ENCODE peak calls at places on chromosomes 6 and 20, in eight cellular contexts. D is left lung, K is heart right ventricle, H is BJ, Z is HepG2, V is Caco-2, A is GM23338, C is psoas muscle. S is an unnamed sample. For H3K27me3, the result is how much of the 10 kb centered on the place peaks cover.

GRCh38 chr6:21741221-21742109 is 147.9 kb downstream of the SOX4 start:
- DNase-seq in D (no peak), K (no peak), H (no peak), Z (no peak), V (no peak), A (peak), C (no peak), S (no peak)

GRCh38 chr6:125984311-125984710 is 2.0 kb upstream of the TRMT11 start:
- DNase-seq in D (no peak), K (no peak), H (no peak), Z (no peak), V (no peak), A (no peak), C (no peak), S (no peak)

GRCh38 chr6:133983099-133983939 is 30.3 kb downstream of the TBPL1 start:
- DNase-seq in D (peak), K (no peak), H (no peak), Z (peak), V (no peak), A (no peak), C (no peak), S (no peak)

GRCh38 chr6:43250992-43251373 is 7.7 kb downstream of the TTBK1 start:
- DNase-seq in D (no peak), K (no peak), H (no peak), Z (no peak), V (no peak), A (no peak), C (no peak), S (no peak)

GRCh38 chr20:1102016-1102415 is 16.4 kb upstream of the PSMF1 start:
- DNase-seq in D (no peak), K (no peak), H (no peak), Z (no peak), V (no peak), A (no peak), C (no peak), S (no peak)

GRCh38 chr20:23568320-23569011 is at the start of gene CST9L:
- DNase-seq in D (no peak), K (no peak), H (no peak), Z (no peak), V (no peak), A (no peak), C (no peak), S (no peak)

GRCh38 chr20:13101701-13102100 is 92.9 kb downstream of the SPTLC3 start:
- DNase-seq in D (no peak), K (no peak), H (no peak), Z (no peak), V (no peak), A (no peak), C (no peak), S (no peak)

GRCh38 chr20:14986026-14986655 is 648.7 kb upstream of the FLRT3 start:
- DNase-seq in D (peak), K (no peak), H (no peak), Z (peak), V (peak), A (no peak), C (no peak), S (no peak)

GRCh38 chr6:24621626-24622360 is 24.2 kb downstream of the KIAA0319 start:
- DNase-seq in D (no peak), K (no peak), H (no peak), Z (no peak), V (no peak), A (no peak), C (no peak), S (no peak)

GRCh38 chr20:63016514-63017075 is 9.8 kb upstream of the BHLHE23 start:
- DNase-seq in D (no peak), K (peak), H (no peak), Z (no peak), V (no peak), A (peak), C (peak), S (no peak)

GRCh38 chr20:10179574-10180298 is 38.9 kb upstream of the SNAP25 start:
- DNase-seq in D (no peak), K (no peak), H (no peak), Z (peak), V (peak), A (peak), C (no peak), S (no peak)

GRCh38 chr6:147868493-147869222 is 360.2 kb downstream of the SAMD5 start:
- DNase-seq in D (no peak), K (no peak), H (no peak), Z (no peak), V (no peak), A (no peak), C (no peak), S (no peak)

GRCh38 chr20:59404749-59405148 is 104.3 kb downstream of the EDN3 start:
- DNase-seq in D (no peak), K (no peak), H (no peak), Z (no peak), V (no peak), A (no peak), C (no peak), S (no peak)

GRCh38 chr6:13281630-13282156 is 46.6 kb downstream of the TBC1D7 start:
- DNase-seq in D (no peak), K (no peak), H (no peak), Z (no peak), V (no peak), A (no peak), C (no peak), S (no peak)

GRCh38 chr6:147361582-147361981 is 146.9 kb upstream of the SAMD5 start:
- DNase-seq in D (no peak), K (no peak), H (no peak), Z (no peak), V (no peak), A (no peak), C (no peak), S (no peak)

GRCh38 chr6:141105481-141105880 is 1027.2 kb upstream of the GJE1 start:
- DNase-seq in D (no peak), K (no peak), H (no peak), Z (no peak), V (no peak), A (peak), C (no peak), S (no peak)

GRCh38 chr6:153018355-153018754 is 15.8 kb upstream of the MTRF1L start:
- DNase-seq in D (no peak), K (no peak), H (no peak), Z (no peak), V (no peak), A (no peak), C (no peak), S (no peak)

GRCh38 chr6:45470131-45470738 is 92.5 kb upstream of the SUPT3H start:
- DNase-seq in D (no peak), K (no peak), H (no peak), Z (no peak), V (no peak), A (no peak), C (no peak), S (no peak)

GRCh38 chr6:159151266-159151855 is 17.8 kb upstream of the FNDC1 start:
- DNase-seq in D (no peak), K (no peak), H (no peak), Z (peak), V (peak), A (peak), C (no peak), S (no peak)

GRCh38 chr6:116388924-116389323 is 18.2 kb downstream of the DSE start:
- DNase-seq in D (no peak), K (no peak), H (no peak), Z (no peak), V (no peak), A (no peak), C (no peak), S (no peak)

GRCh38 chr20:63519765-63520593 is 586 bp upstream of the PPDPF start:
- DNase-seq in D (peak), K (peak), H (no peak), Z (no peak), V (peak), A (peak), C (peak), S (peak)

GRCh38 chr6:32622545-32623401 is 14.4 kb upstream of the HLA-DQA1 start:
- DNase-seq in D (no peak), K (peak), H (no peak), Z (peak), V (no peak), A (peak), C (peak), S (no peak)

GRCh38 chr6:1903780-1904493 is 294.2 kb downstream of the FOXC1 start:
- DNase-seq in D (no peak), K (no peak), H (no peak), Z (no peak), V (no peak), A (no peak), C (no peak), S (no peak)

GRCh38 chr6:75208564-75209431 is 2.9 kb upstream of the COL12A1 start:
- DNase-seq in D (peak), K (peak), H (no peak), Z (peak), V (peak), A (peak), C (peak), S (peak)

GRCh38 chr6:170206931-170207431 is 83.9 kb downstream of the DLL1 start:
- DNase-seq in D (peak), K (no peak), H (no peak), Z (no peak), V (no peak), A (no peak), C (no peak), S (no peak)

GRCh38 chr6:135517527-135517926 is 20.0 kb upstream of the AHI1 start:
- DNase-seq in D (no peak), K (no peak), H (no peak), Z (no peak), V (no peak), A (no peak), C (no peak), S (no peak)

GRCh38 chr20:10671850-10672578 is 1.8 kb downstream of the JAG1 start:
- DNase-seq in D (peak), K (peak), H (no peak), Z (no peak), V (peak), A (peak), C (peak), S (peak)

GRCh38 chr6:70299456-70299855 is 3.4 kb downstream of the COL9A1 start:
- DNase-seq in D (no peak), K (no peak), H (no peak), Z (no peak), V (no peak), A (peak), C (no peak), S (no peak)

GRCh38 chr6:43276180-43277082 is 21.6 kb upstream of the SLC22A7 start:
- DNase-seq in D (no peak), K (no peak), H (no peak), Z (peak), V (no peak), A (peak), C (no peak), S (no peak)

GRCh38 chr20:47860049-47860830 is 75.0 kb upstream of the SULF2 start:
- DNase-seq in D (no peak), K (no peak), H (no peak), Z (no peak), V (no peak), A (no peak), C (no peak), S (no peak)

GRCh38 chr6:47521966-47522365 is 44.4 kb downstream of the CD2AP start:
- DNase-seq in D (no peak), K (no peak), H (no peak), Z (no peak), V (no peak), A (no peak), C (no peak), S (no peak)

GRCh38 chr6:11043552-11043960 is 549 bp downstream of the ELOVL2 start:
- DNase-seq in D (no peak), K (no peak), H (no peak), Z (no peak), V (no peak), A (peak), C (no peak), S (no peak)

GRCh38 chr6:109382576-109383437 is 540 bp upstream of the CD164 start:
- DNase-seq in D (peak), K (peak), H (peak), Z (peak), V (peak), A (peak), C (peak), S (peak)

GRCh38 chr20:10217517-10218410 is 866 bp upstream of the SNAP25 start:
- DNase-seq in D (peak), K (no peak), H (peak), Z (no peak), V (no peak), A (peak), C (no peak), S (no peak)

GRCh38 chr6:75412937-75413662 is 80.5 kb downstream of the FILIP1 start:
- DNase-seq in D (no peak), K (no peak), H (no peak), Z (no peak), V (no peak), A (no peak), C (no peak), S (no peak)

GRCh38 chr6:157267109-157267611 is 56.2 kb downstream of the TMEM242 start:
- DNase-seq in D (no peak), K (no peak), H (no peak), Z (no peak), V (no peak), A (peak), C (no peak), S (no peak)

GRCh38 chr6:164692772-164693171 is 616.6 kb downstream of the C6orf118 start:
- DNase-seq in D (no peak), K (no peak), H (no peak), Z (no peak), V (no peak), A (peak), C (no peak), S (no peak)

GRCh38 chr6:5276596-5276995 is 15.3 kb downstream of the FARS2 start:
- DNase-seq in D (no peak), K (no peak), H (no peak), Z (no peak), V (no peak), A (no peak), C (no peak), S (no peak)
- H3K27me3 ChIP-seq in D (under half), K (under half), H (under half), Z (under half), V (under half), A (under half), C (under half), S (under half)

GRCh38 chr20:2708073-2708415 is 15.5 kb downstream of the EBF4 start:
- DNase-seq in D (no peak), K (no peak), H (no peak), Z (no peak), V (no peak), A (no peak), C (no peak), S (no peak)

GRCh38 chr20:2707353-2708072 is 14.9 kb downstream of the EBF4 start:
- DNase-seq in D (no peak), K (no peak), H (no peak), Z (no peak), V (no peak), A (no peak), C (no peak), S (no peak)

GRCh38 chr20:2709205-2709981 is 16.8 kb downstream of the EBF4 start:
- DNase-seq in D (no peak), K (no peak), H (no peak), Z (no peak), V (no peak), A (no peak), C (no peak), S (no peak)

GRCh38 chr20:2708665-2709064 is 16.1 kb downstream of the EBF4 start:
- DNase-seq in D (no peak), K (no peak), H (no peak), Z (no peak), V (no peak), A (no peak), C (no peak), S (no peak)

DNA sequence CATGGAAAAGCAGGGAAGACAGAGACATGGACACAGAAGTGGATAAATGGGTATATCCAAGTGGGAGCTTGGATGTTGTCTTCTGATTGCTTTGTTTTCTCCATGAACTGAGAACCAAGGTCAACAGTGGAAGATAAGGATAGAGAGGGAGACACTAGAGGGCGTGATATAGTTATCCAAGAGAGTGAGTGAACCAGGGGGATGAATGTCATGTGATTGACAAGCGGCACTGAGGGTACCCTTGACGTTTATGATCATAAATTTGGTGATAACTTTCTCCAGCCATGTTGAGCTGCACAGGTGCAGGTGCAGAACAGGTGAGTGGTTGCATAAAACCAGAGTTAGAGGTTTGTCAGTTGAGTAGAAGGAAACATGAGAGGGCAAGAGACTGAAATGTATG is 20.7 kb downstream of the EBF4 start:
- DNase-seq in D (no peak), K (no peak), H (no peak), Z (peak), V (no peak), A (peak), C (no peak), S (no peak)
- TF ChIP-seq CTCF in D (no peak), K (no peak), H (peak), Z (peak), V (peak), A (peak), C (no peak), S (no peak)

GRCh38 chr6:20348091-20348490 is 53.6 kb upstream of the E2F3 start:
- DNase-seq in D (no peak), K (no peak), H (no peak), Z (no peak), V (no peak), A (no peak), C (no peak), S (no peak)
- H3K27me3 ChIP-seq in D (under half), K (under half), H (under half), Z (under half), V (under half), A (under half), C (under half), S (under half)

GRCh38 chr6:29087213-29087612 is at the start of gene OR2B3:
- DNase-seq in D (no peak), K (no peak), H (no peak), Z (no peak), V (no peak), A (no peak), C (no peak), S (no peak)
- TF ChIP-seq CTCF in D (no peak), K (no peak), H (no peak), Z (no peak), V (no peak), A (no peak), C (no peak), S (no peak)

DNA sequence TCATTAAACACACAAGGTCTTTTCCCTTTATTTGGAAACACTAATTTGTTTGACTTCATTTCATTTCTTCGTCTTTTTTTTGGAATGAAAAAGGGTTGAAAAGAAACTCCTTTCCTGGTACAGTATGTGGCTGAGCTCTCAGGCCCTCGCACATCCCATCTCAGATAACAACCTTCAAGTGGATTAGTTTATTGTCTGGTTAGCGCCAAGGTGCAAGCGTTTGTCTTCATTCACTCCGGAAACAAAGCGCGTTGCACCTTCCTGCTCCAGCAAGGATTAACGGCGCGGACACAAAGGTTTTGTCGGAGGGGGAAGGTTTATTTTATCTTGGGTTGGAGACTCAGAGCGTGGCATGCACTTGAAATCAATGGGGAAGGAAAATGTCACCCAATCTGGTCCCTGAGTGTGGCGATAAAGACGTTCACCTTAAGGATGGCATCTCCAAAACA is 5.3 kb upstream of the NKX2-2 start:
- DNase-seq in D (no peak), K (no peak), H (no peak), Z (no peak), V (no peak), A (peak), C (no peak), S (no peak)
- H3K27me3 ChIP-seq in D (half or more), K (half or more), H (half or more), Z (half or more), V (under half), A (half or more), C (half or more), S (half or more)

GRCh38 chr20:3616250-3616649 is 46.9 kb downstream of the GFRA4 start:
- DNase-seq in D (peak), K (peak), H (peak), Z (no peak), V (no peak), A (peak), C (no peak), S (no peak)

GRCh38 chr20:3622411-3622810 is 40.8 kb downstream of the GFRA4 start:
- DNase-seq in D (no peak), K (no peak), H (no peak), Z (peak), V (peak), A (no peak), C (no peak), S (no peak)

GRCh38 chr20:3621111-3621510 is 42.1 kb downstream of the GFRA4 start:
- DNase-seq in D (no peak), K (no peak), H (no peak), Z (no peak), V (no peak), A (peak), C (no peak), S (no peak)
- TF ChIP-seq CTCF in D (no peak), K (no peak), H (no peak), Z (no peak), V (no peak), A (peak), C (no peak), S (no peak)

GRCh38 chr6:80145509-80145908 is 39.0 kb downstream of the BCKDHB start:
- DNase-seq in D (no peak), K (no peak), H (no peak), Z (no peak), V (no peak), A (no peak), C (no peak), S (no peak)

GRCh38 chr6:80145921-80146320 is 39.5 kb downstream of the BCKDHB start:
- DNase-seq in D (no peak), K (no peak), H (no peak), Z (no peak), V (no peak), A (no peak), C (no peak), S (no peak)

GRCh38 chr6:80151641-80152040 is 45.2 kb downstream of the BCKDHB start:
- DNase-seq in D (no peak), K (no peak), H (no peak), Z (no peak), V (no peak), A (no peak), C (no peak), S (no peak)

GRCh38 chr6:80144753-80145152 is 38.3 kb downstream of the BCKDHB start:
- DNase-seq in D (no peak), K (no peak), H (no peak), Z (no peak), V (no peak), A (no peak), C (no peak), S (no peak)

DNA sequence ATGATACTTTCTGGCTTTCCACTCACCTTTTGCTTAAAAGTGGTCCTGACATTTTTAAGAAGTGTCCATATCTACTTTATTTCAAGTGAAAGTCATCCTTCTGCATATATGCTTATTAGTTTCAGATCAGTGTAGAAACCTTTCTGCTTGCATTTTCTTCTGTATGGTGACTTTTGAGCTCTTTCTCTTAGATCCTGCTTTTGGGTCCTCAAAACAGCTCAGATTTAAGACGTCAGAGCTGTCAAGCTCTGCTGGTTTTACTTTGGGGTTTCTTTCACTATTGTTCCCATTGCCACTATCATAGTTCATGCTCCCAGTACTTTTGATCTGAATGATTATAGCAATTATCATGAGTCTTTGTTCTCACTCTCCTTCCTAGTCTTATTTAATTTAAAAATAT is 41.7 kb downstream of the BCKDHB start:
- DNase-seq in D (no peak), K (no peak), H (no peak), Z (no peak), V (no peak), A (no peak), C (no peak), S (no peak)
- H3K27me3 ChIP-seq in D (under half), K (under half), H (under half), Z (under half), V (under half), A (under half), C (under half), S (under half)